ENCODE peak calls at places on chromosome 2, in ten cellular contexts. C, S, V, Z, U, K, W, X, N and D are unnamed samples.

GRCh38 chr2:159035790-159036411 is 67.5 kb downstream of the TANC1 start:
- DNase-seq in C (no peak), S (peak; percentile 64), V (peak; percentile 32), Z (no peak), U (peak; percentile 75), K (peak; percentile 5), W (peak; percentile 51), X (peak; percentile 65), N (peak; percentile 26), D (no peak)

GRCh38 chr2:217919781-217920351 is 82.9 kb downstream of the TNS1 start:
- DNase-seq in C (no peak), S (peak; percentile 32), V (no peak), Z (no peak), U (peak; percentile 70), K (no peak), W (peak; percentile 80), X (no peak), N (peak; percentile 49), D (no peak)

GRCh38 chr2:56682397-56682760 is 498.6 kb downstream of the CCDC85A start:
- DNase-seq in C (no peak), S (no peak), V (no peak), Z (no peak), U (peak; percentile 72), K (no peak), W (peak; percentile 66), X (no peak), N (peak; percentile 46), D (no peak)

GRCh38 chr2:160538115-160538514 is 44.5 kb upstream of the RBMS1 start:
- DNase-seq in C (no peak), S (no peak), V (no peak), Z (no peak), U (no peak), K (no peak), W (no peak), X (no peak), N (no peak), D (no peak)

GRCh38 chr2:119316066-119316465 is 50.6 kb downstream of the C2orf76 start:
- DNase-seq in C (no peak), S (no peak), V (no peak), Z (no peak), U (no peak), K (no peak), W (peak; percentile 35), X (no peak), N (no peak), D (no peak)

GRCh38 chr2:142290931-142291330 is 160.1 kb upstream of the LRP1B start:
- DNase-seq in C (no peak), S (no peak), V (no peak), Z (no peak), U (no peak), K (no peak), W (no peak), X (no peak), N (no peak), D (no peak)

GRCh38 chr2:5070257-5070656 is 621.9 kb upstream of the SOX11 start:
- DNase-seq in C (no peak), S (peak; percentile 54), V (no peak), Z (no peak), U (no peak), K (peak; percentile 32), W (no peak), X (no peak), N (no peak), D (no peak)

GRCh38 chr2:20224716-20225293 is at the start of gene SDC1:
- DNase-seq in C (peak; percentile 75), S (peak; percentile 82), V (peak; percentile 79), Z (no peak), U (peak; percentile 52), K (no peak), W (peak; percentile 58), X (peak; percentile 80), N (peak; percentile 39), D (no peak)

GRCh38 chr2:231911381-231911780 is 14.8 kb downstream of the NPPC start:
- DNase-seq in C (no peak), S (no peak), V (no peak), Z (no peak), U (no peak), K (no peak), W (no peak), X (no peak), N (no peak), D (no peak)

GRCh38 chr2:33032245-33032644 is 85.5 kb downstream of the LTBP1 start:
- DNase-seq in C (no peak), S (no peak), V (no peak), Z (no peak), U (no peak), K (no peak), W (no peak), X (no peak), N (no peak), D (no peak)

GRCh38 chr2:33029459-33029858 is 82.7 kb downstream of the LTBP1 start:
- DNase-seq in C (no peak), S (no peak), V (no peak), Z (no peak), U (no peak), K (no peak), W (no peak), X (no peak), N (no peak), D (no peak)

GRCh38 chr2:33030326-33030725 is 83.6 kb downstream of the LTBP1 start:
- DNase-seq in C (no peak), S (no peak), V (no peak), Z (no peak), U (no peak), K (no peak), W (no peak), X (no peak), N (no peak), D (no peak)

GRCh38 chr2:33034784-33035183 is 88.0 kb downstream of the LTBP1 start:
- DNase-seq in C (no peak), S (peak; percentile 40), V (no peak), Z (no peak), U (peak; percentile 47), K (no peak), W (peak; percentile 62), X (no peak), N (peak; percentile 86), D (no peak)

GRCh38 chr2:33033524-33034150 is 86.9 kb downstream of the LTBP1 start:
- DNase-seq in C (no peak), S (peak; percentile 69), V (no peak), Z (no peak), U (peak; percentile 69), K (peak; percentile 56), W (peak; percentile 75), X (no peak), N (peak; percentile 81), D (no peak)
- TF ChIP-seq CTCF in C (peak; percentile 33), S (peak; percentile 86), V (peak; percentile 26), Z (peak; percentile 72), U (peak; percentile 52), K (peak; percentile 57), W (peak; percentile 62), X (peak; percentile 38), N (peak; percentile 71), D (no peak)

GRCh38 chr2:227745594-227745993 is at the start of gene SCYGR8:
- DNase-seq in C (no peak), S (no peak), V (no peak), Z (no peak), U (no peak), K (no peak), W (no peak), X (no peak), N (no peak), D (no peak)

DNA sequence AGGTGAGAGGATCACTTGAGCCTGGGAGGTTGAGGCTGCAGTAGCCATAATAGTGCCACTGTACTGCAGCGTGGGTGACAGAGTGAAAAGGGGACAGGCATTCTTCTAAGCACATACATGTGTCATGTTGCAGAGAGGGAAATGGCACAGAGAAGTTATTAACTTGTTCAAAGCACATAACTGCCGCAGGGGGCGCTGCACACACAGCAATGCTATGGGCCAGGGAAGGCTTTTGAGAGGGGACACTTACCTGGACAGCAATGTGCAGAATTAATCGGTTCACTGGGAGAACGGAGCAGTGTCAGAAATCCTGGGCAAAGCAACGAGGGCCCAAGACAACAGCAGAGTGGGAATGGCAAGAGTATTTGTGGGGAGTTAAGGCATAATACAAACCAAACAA is 2.4 kb downstream of the SCYGR8 start:
- DNase-seq in C (no peak), S (peak; percentile 51), V (no peak), Z (no peak), U (no peak), K (no peak), W (no peak), X (peak; percentile 41), N (no peak), D (no peak)
- TF ChIP-seq CTCF in C (no peak), S (peak; percentile 39), V (no peak), Z (peak; percentile 12), U (peak; percentile 49), K (peak; percentile 41), W (peak; percentile 39), X (no peak), N (no peak), D (no peak)

DNA sequence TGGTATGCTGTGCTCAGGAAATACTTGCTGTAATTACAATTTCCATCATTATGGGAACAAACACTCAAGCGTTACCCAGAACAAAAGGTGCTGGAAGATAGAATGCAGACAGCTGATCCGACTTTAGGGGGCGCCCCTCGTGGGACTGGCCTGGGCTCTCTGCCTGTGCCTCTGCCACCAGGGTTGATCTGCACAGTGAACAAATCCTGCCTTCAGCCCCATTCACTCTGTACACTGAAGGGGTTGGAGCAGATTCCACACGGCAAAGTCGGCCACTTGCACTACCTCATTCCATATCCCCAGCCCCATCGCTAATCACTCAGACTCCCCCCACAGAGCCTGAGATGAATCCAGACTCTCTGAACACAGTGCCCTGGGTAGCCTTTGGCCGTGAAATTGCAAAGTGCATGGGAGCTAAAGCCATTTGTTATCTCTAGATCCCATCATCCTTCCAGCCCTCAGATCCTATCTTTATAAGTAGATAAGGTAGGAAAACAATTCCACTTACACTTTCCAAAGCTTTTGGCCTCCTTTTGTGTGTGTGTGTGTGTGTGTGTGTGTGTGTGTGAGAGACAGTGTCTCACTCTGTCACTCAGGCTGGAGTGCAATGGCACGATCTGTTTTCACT is 69.3 kb downstream of the INPP5D start:
- DNase-seq in C (no peak), S (no peak), V (no peak), Z (no peak), U (no peak), K (peak; percentile 67), W (peak; percentile 9), X (no peak), N (no peak), D (no peak)
- TF ChIP-seq CTCF in C (no peak), S (no peak), V (no peak), Z (no peak), U (peak; percentile 37), K (peak; percentile 71), W (peak; percentile 38), X (no peak), N (no peak), D (no peak)

DNA sequence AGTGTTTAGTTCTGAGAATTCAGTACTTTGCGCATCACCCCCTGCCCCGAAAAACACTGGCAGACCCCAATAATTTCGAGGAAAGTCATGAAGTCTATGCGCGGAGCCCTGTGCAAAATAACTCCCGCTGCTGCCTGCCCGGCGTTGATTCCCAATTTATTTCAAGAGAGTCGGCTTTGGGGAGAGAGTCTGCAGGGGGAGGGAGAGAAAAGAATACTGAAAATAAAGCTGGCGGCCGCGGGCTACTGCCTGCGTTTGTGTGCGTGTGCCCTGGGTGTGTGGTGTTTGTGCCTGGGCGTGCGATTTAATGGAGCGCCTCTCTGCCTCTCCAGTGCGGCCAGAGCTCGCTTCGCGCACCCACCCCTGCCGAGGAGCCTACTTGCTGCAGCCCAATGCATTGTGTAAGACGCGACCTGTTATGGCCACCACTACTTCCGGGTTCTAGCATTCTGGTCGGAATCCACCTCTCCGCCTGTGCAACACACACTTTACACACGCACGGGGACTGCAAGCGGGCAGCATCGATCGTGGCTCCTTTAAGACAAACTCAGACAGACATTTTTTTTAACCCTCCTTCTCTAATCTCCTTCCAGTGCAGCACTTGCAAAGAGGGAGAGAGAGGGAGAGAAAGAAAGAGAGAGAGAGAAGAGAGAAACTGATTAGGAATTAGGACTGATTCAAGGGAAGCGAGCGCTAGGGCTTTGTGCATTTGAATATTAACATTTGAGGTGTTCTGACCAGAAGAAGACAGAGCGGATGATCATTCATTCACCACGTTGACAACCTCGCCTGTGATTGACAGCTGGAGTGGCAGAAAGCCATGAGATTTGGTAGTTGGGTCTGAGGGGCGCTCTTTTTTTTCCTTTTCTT is at the start of gene MEIS1:
- DNase-seq in C (peak; percentile 89), S (peak; percentile 95), V (peak; percentile 90), Z (peak; percentile 91), U (peak; percentile 100), K (peak; percentile 98), W (peak; percentile 99), X (peak; percentile 87), N (peak; percentile 100), D (peak; percentile 30)
- TF ChIP-seq CTCF in C (no peak), S (no peak), V (no peak), Z (no peak), U (no peak), K (no peak), W (no peak), X (no peak), N (no peak), D (no peak)